ENCODE peak calls at places on chromosomes 4 and X, in four cellular contexts. I is GM12878, R is H1, F is K562. X is an unnamed sample.

GRCh38 chr4:5893013-5893580 is at the start of gene CRMP1:
- DNase-seq in F (no peak), R (no peak), I (no peak), X (no peak)

GRCh38 chr4:181259081-181259480 is 984.1 kb upstream of the TENM3 start:
- DNase-seq in F (no peak), R (no peak), I (no peak), X (no peak)

GRCh38 chr4:100106982-100107381 is 83.3 kb downstream of the DDIT4L start:
- DNase-seq in R (no peak), F (no peak), I (peak), X (no peak)

GRCh38 chrX:24285082-24285481 is 28.8 kb downstream of the SUPT20HL2 start:
- DNase-seq in F (no peak), I (no peak), R (no peak), X (no peak)

GRCh38 chr4:180710643-180711337 is 1532.4 kb upstream of the TENM3 start:
- DNase-seq in I (no peak), R (no peak), F (no peak), X (no peak)

GRCh38 chr4:128424524-128425195 is 137.0 kb upstream of the PGRMC2 start:
- DNase-seq in I (no peak), R (no peak), F (no peak), X (no peak)

GRCh38 chr4:80098635-80099034 is 25.6 kb upstream of the ANTXR2 start:
- DNase-seq in I (no peak), R (no peak), F (no peak), X (no peak)

GRCh38 chr4:80266267-80266901 is at the start of gene FGF5:
- DNase-seq in I (no peak), R (no peak), F (peak), X (no peak)

GRCh38 chrX:30643313-30643821 is 9.9 kb upstream of the GK start:
- DNase-seq in I (no peak), R (no peak), F (no peak), X (no peak)
- TF ChIP-seq EGR1 in I (no peak), R (no peak), F (no peak), X (no peak)

GRCh38 chrX:140762061-140762460 is 52.5 kb downstream of the LINC00632 start:
- DNase-seq in R (no peak), I (no peak), F (peak), X (no peak)

GRCh38 chrX:140765043-140765784 is 55.7 kb downstream of the LINC00632 start:
- DNase-seq in F (no peak), R (no peak), I (no peak), X (no peak)

GRCh38 chrX:140766024-140766611 is 56.6 kb downstream of the LINC00632 start:
- DNase-seq in F (peak), R (no peak), I (no peak), X (no peak)

GRCh38 chrX:140764401-140764919 is 54.9 kb downstream of the LINC00632 start:
- DNase-seq in F (no peak), R (peak), I (no peak), X (no peak)

DNA sequence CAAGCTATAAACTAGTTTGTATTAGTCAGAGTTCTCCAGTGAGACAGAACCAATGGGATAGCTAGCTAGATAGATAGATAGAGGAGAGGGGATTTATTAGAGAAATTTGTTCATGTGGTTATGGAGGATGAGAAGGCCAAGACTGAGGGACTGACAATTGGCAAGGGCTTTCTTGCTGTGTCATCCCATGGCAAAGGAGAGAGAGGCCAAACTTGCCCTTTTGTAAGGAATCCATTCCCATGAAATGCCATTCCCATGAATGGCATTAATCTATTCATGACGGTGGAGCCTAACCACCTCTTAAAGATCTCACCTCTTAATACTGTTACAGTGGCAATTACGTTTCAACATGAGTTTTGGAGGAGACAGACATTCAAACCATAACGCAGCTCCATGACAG is 58.1 kb downstream of the LINC00632 start:
- DNase-seq in F (no peak), R (no peak), I (no peak), X (no peak)
- TF ChIP-seq EGR1 in F (no peak), R (no peak), I (no peak), X (no peak)

GRCh38 chr4:38867478-38868054 is at the start of gene FAM114A1:
- DNase-seq in I (no peak), R (no peak), F (peak), X (no peak)

GRCh38 chr4:38868055-38868965 is 704 bp downstream of the FAM114A1 start:
- DNase-seq in R (no peak), I (no peak), F (no peak), X (no peak)

GRCh38 chr4:38870098-38870850 is 2.7 kb downstream of the FAM114A1 start:
- DNase-seq in R (no peak), I (no peak), F (no peak), X (no peak)

GRCh38 chr4:38871593-38871992 is 4.0 kb downstream of the FAM114A1 start:
- DNase-seq in I (no peak), F (no peak), R (no peak), X (no peak)

GRCh38 chr4:38869511-38869910 is 1.9 kb downstream of the FAM114A1 start:
- DNase-seq in R (no peak), I (no peak), F (no peak), X (no peak)
- TF ChIP-seq EGR1 in R (no peak), I (no peak), F (no peak), X (no peak)

GRCh38 chrX:1546601-1547275 is 9.8 kb upstream of the P2RY8 start:
- DNase-seq in I (no peak), R (no peak), F (no peak), X (no peak)
- TF ChIP-seq EGR1 in I (no peak), R (no peak), F (no peak), X (no peak)

GRCh38 chrX:97066381-97066780 is 182.7 kb downstream of the RPA4 start:
- DNase-seq in I (no peak), F (no peak), R (no peak), X (no peak)

GRCh38 chrX:97060019-97060418 is 176.3 kb downstream of the RPA4 start:
- DNase-seq in F (no peak), R (peak), I (no peak), X (no peak)

GRCh38 chrX:97070346-97070745 is 186.6 kb downstream of the RPA4 start:
- DNase-seq in R (no peak), I (no peak), F (no peak), X (no peak)

GRCh38 chrX:97065066-97065465 is 181.4 kb downstream of the RPA4 start:
- DNase-seq in I (no peak), F (no peak), R (no peak), X (no peak)

GRCh38 chrX:97065973-97066372 is 182.3 kb downstream of the RPA4 start:
- DNase-seq in R (no peak), I (no peak), F (no peak), X (no peak)
- TF ChIP-seq EGR1 in R (no peak), I (no peak), F (no peak), X (no peak)

DNA sequence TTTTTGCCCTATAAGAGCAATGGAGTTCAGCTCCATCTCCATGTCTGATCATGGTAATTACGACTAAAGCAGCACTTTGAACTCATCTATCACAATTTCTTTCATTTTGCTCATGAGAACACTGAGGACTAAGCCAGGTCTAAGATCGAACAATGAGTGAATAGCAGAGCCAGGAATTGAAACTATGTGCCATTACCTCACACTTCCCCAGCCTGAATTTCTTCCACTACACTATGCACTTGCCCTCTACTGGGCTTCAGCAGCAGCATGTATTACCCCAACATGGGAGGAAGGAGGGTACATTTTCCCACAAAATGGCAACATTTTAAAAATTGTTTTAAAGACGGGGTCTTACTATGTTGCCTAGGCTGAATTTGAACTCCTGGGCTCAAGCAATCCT is 274.7 kb upstream of the FGF13 start:
- DNase-seq in R (no peak), F (no peak), I (no peak), X (no peak)
- TF ChIP-seq EGR1 in R (no peak), F (no peak), I (no peak), X (no peak)

GRCh38 chr4:9953089-9953488 is 68.2 kb downstream of the SLC2A9 start:
- DNase-seq in F (no peak), I (no peak), R (no peak), X (no peak)
- TF ChIP-seq EGR1 in F (no peak), I (no peak), R (no peak), X (no peak)